ENCODE peak calls at places on chromosomes 6 and 20, in seven cellular contexts. V is NT2/D1, E is IMR-90, Q is SJSA1, O is mammary epithelial cell, G is heart left ventricle, M is uterus. C is an unnamed sample.
A peak's percentile ranks its signal among the peaks of the same experiment; 100 is the strongest.

GRCh38 chr6:21885532-21886089 is 292.1 kb downstream of the SOX4 start:
- DNase-seq in V (no peak), E (peak; percentile 85), Q (peak; percentile 46), O (peak; percentile 79), G (peak; percentile 25), M (peak; percentile 45), C (peak; percentile 21)

GRCh38 chr6:1606533-1607235 is 3.0 kb upstream of the FOXC1 start:
- DNase-seq in V (no peak), E (no peak), Q (no peak), O (no peak), G (no peak), M (no peak), C (peak; percentile 48)

GRCh38 chr6:7933794-7934193 is 23.2 kb upstream of the TXNDC5 start:
- DNase-seq in V (no peak), E (no peak), Q (no peak), O (no peak), G (no peak), M (no peak), C (no peak)

GRCh38 chr6:113669641-113670040 is 187.5 kb upstream of the MARCKS start:
- DNase-seq in V (no peak), E (no peak), Q (no peak), O (no peak), G (no peak), M (no peak), C (no peak)

GRCh38 chr6:137046871-137047412 is 2.2 kb upstream of the IL20RA start:
- DNase-seq in V (no peak), E (no peak), Q (no peak), O (no peak), G (no peak), M (no peak), C (no peak)

GRCh38 chr6:30821862-30822784 is 62.2 kb upstream of the DDR1 start:
- DNase-seq in V (no peak), E (no peak), Q (peak; percentile 60), O (peak; percentile 64), G (no peak), M (no peak), C (no peak)

GRCh38 chr6:154343473-154344308 is 12.9 kb downstream of the IPCEF1 start:
- DNase-seq in V (peak; percentile 58), E (peak; percentile 16), Q (no peak), O (peak; percentile 60), G (peak; percentile 20), M (no peak), C (no peak)

GRCh38 chr20:37378785-37379598 is 33.1 kb downstream of the SRC start:
- DNase-seq in V (no peak), E (peak; percentile 67), Q (peak; percentile 33), O (no peak), G (no peak), M (no peak), C (no peak)

GRCh38 chr6:9405369-9405768 is 970.0 kb upstream of the SLC35B3 start:
- DNase-seq in V (no peak), E (peak; percentile 91), Q (peak; percentile 72), O (peak; percentile 85), G (no peak), M (no peak), C (no peak)

GRCh38 chr6:167815296-167815980 is 11.3 kb upstream of the AFDN start:
- DNase-seq in V (no peak), E (no peak), Q (no peak), O (no peak), G (no peak), M (no peak), C (no peak)

GRCh38 chr6:169983651-169984050 is 232.2 kb downstream of the ERMARD start:
- DNase-seq in V (no peak), E (no peak), Q (no peak), O (no peak), G (no peak), M (no peak), C (no peak)

GRCh38 chr6:16783485-16783884 is 22.2 kb upstream of the ATXN1 start:
- DNase-seq in V (no peak), E (peak; percentile 15), Q (no peak), O (no peak), G (no peak), M (no peak), C (no peak)

GRCh38 chr20:44245977-44246376 is 1.1 kb upstream of the GDAP1L1 start:
- DNase-seq in V (no peak), E (no peak), Q (no peak), O (no peak), G (no peak), M (no peak), C (no peak)

GRCh38 chr20:44247131-44247571 is at the start of gene GDAP1L1:
- DNase-seq in V (no peak), E (no peak), Q (no peak), O (no peak), G (peak; percentile 32), M (no peak), C (no peak)

DNA sequence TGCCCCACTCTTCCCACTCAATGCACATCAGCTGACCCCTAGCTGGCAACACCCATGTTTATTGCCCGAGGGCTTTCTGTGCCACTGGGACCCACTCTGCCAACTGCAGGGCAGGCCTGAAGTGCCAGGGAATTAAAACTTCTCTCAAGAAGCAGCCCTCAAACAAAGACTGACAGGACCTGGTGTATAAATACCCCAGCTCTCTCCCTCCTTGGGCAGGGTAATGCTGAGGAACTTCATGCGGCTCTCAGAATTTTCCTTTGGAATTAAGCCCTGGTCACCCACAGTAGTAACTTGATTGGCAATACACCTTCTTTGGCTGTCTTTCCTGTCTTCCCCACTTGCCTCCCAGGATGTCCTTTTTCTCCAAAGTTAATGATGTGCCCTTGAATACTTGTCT is 5.3 kb upstream of the GDAP1L1 start:
- DNase-seq in V (no peak), E (no peak), Q (no peak), O (no peak), G (no peak), M (no peak), C (no peak)
- H3K4me3 ChIP-seq in V (no peak overlapping the region), E (no peak overlapping the region), Q (no peak overlapping the region), O (no peak overlapping the region), G (no peak overlapping the region), M (no peak overlapping the region), C (no peak overlapping the region)

GRCh38 chr6:42337985-42338572 is 113.6 kb downstream of the TRERF1 start:
- DNase-seq in V (no peak), E (no peak), Q (no peak), O (no peak), G (no peak), M (no peak), C (no peak)
- H3K4me1 ChIP-seq in V (peaks cover 6% of the 10 kb centered on the region), E (peaks cover 17% of the 10 kb centered on the region), Q (peaks cover 45% of the 10 kb centered on the region), O (peaks cover 28% of the 10 kb centered on the region), G (no peaks in the 10 kb centered on the region), M (no peaks in the 10 kb centered on the region), C (no peaks in the 10 kb centered on the region)

GRCh38 chr6:63624091-63624490 is 11.5 kb upstream of the PHF3 start:
- DNase-seq in V (no peak), E (no peak), Q (no peak), O (no peak), G (no peak), M (no peak), C (no peak)
- H3K36me3 ChIP-seq in V (no peaks in the 10 kb centered on the region), E (no peaks in the 10 kb centered on the region), Q (no peaks in the 10 kb centered on the region), O (no peaks in the 10 kb centered on the region), G (no peaks in the 10 kb centered on the region), M (no peaks in the 10 kb centered on the region), C (no peaks in the 10 kb centered on the region)

GRCh38 chr6:156694679-156695078 is 82.5 kb upstream of the ARID1B start:
- DNase-seq in V (no peak), E (no peak), Q (no peak), O (no peak), G (no peak), M (no peak), C (no peak)

GRCh38 chr6:156698239-156699016 is 78.8 kb upstream of the ARID1B start:
- DNase-seq in V (no peak), E (no peak), Q (no peak), O (no peak), G (no peak), M (no peak), C (no peak)

GRCh38 chr6:156699017-156699421 is 78.2 kb upstream of the ARID1B start:
- DNase-seq in V (no peak), E (peak; percentile 91), Q (peak; percentile 19), O (peak; percentile 94), G (no peak), M (no peak), C (no peak)

GRCh38 chr6:156695747-156696146 is 81.4 kb upstream of the ARID1B start:
- DNase-seq in V (no peak), E (no peak), Q (no peak), O (no peak), G (no peak), M (no peak), C (no peak)

GRCh38 chr6:156697224-156697623 is 80.0 kb upstream of the ARID1B start:
- DNase-seq in V (no peak), E (no peak), Q (no peak), O (no peak), G (no peak), M (no peak), C (no peak)
- H3K4me3 ChIP-seq in V (no peak overlapping the region), E (no peak overlapping the region), Q (no peak overlapping the region), O (no peak overlapping the region), G (no peak overlapping the region), M (no peak overlapping the region), C (no peak overlapping the region)

DNA sequence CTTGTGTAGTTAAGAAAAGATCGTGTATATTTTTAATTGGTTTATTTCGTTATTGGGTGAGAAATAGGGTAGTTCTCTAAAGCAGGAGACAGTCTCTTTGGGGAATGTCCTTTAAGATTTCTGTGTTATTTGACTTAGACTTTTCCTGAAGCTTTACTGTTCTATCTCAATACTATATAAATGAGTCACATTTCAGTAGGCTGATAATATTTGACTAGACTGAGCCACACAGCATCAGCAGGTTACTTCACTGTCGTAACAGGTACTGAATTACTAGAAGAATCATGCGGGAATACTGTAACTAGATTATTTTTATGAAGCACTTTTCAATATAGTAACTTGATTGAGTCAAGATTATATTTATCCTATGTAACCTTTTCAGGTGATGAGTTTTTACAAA is 1.4 kb downstream of the SMAP1 start:
- DNase-seq in V (no peak), E (peak; percentile 12), Q (no peak), O (peak; percentile 39), G (no peak), M (no peak), C (no peak)
- H3K4me1 ChIP-seq in V (no peaks in the 10 kb centered on the region), E (peaks cover 2% of the 10 kb centered on the region), Q (peaks cover 26% of the 10 kb centered on the region), O (peaks cover 13% of the 10 kb centered on the region), G (peaks cover 35% of the 10 kb centered on the region), M (no peaks in the 10 kb centered on the region), C (peaks cover 26% of the 10 kb centered on the region)

GRCh38 chr6:52510213-52510562 is 66.7 kb downstream of the TRAM2 start:
- DNase-seq in V (no peak), E (no peak), Q (no peak), O (no peak), G (no peak), M (no peak), C (no peak)
- H3K36me3 ChIP-seq in V (peaks cover 82% of the 10 kb centered on the region), E (peaks cover 69% of the 10 kb centered on the region), Q (peaks cover 98% of the 10 kb centered on the region), O (peaks cover 14% of the 10 kb centered on the region), G (peaks cover 57% of the 10 kb centered on the region), M (no peaks in the 10 kb centered on the region), C (peaks cover 32% of the 10 kb centered on the region)